ENCODE peak calls at places on chromosomes 11 and 22, in eight cellular contexts. A, N, G, M, P, S, L and J are unnamed samples.

GRCh38 chr11:63919267-63920125 is 2.5 kb upstream of the RCOR2 start:
- DNase-seq in G (peak), S (no peak), L (no peak), N (peak), A (no peak), P (no peak), M (peak), J (no peak)

GRCh38 chr11:92424281-92424680 is 199.7 kb downstream of the FAT3 start:
- DNase-seq in A (peak), P (no peak), N (no peak), L (no peak), G (peak), M (no peak), S (no peak), J (no peak)

GRCh38 chr11:12723410-12724297 is 49.4 kb downstream of the TEAD1 start:
- DNase-seq in G (peak), P (no peak), N (no peak), L (no peak), A (peak), S (peak), M (no peak), J (no peak)

GRCh38 chr11:9849384-9849783 is 185.5 kb downstream of the SWAP70 start:
- DNase-seq in S (no peak), G (no peak), N (no peak), A (no peak), P (no peak), L (no peak), M (no peak), J (no peak)

GRCh38 chr22:37229012-37229804 is 14.9 kb downstream of the RAC2 start:
- DNase-seq in M (no peak), N (no peak), A (peak), S (peak), L (no peak), G (peak), P (peak), J (peak)

GRCh38 chr11:117064275-117064674 is 34.0 kb downstream of the SIK3 start:
- DNase-seq in N (no peak), S (peak), M (no peak), P (no peak), L (no peak), G (peak), A (peak), J (no peak)

GRCh38 chr11:123253909-123254308 is 58.9 kb upstream of the CLMP start:
- DNase-seq in N (no peak), P (no peak), A (peak), L (no peak), G (peak), M (no peak), S (no peak), J (peak)

GRCh38 chr11:114166897-114167323 is 107.4 kb downstream of the ZBTB16 start:
- DNase-seq in S (peak), M (no peak), P (no peak), A (peak), N (no peak), L (peak), G (peak), J (peak)

GRCh38 chr22:29914165-29914564 is 31.2 kb downstream of the MTMR3 start:
- DNase-seq in S (peak), G (peak), A (peak), P (no peak), N (no peak), L (no peak), M (no peak), J (peak)

GRCh38 chr11:93547028-93547427 is 3.8 kb upstream of the SMCO4 start:
- DNase-seq in G (no peak), S (no peak), M (no peak), A (no peak), N (no peak), P (no peak), L (no peak), J (no peak)

GRCh38 chr11:35178862-35179261 is 39.9 kb downstream of the CD44 start:
- DNase-seq in A (peak), P (no peak), M (no peak), S (peak), G (no peak), N (no peak), L (no peak), J (no peak)

GRCh38 chr11:57779275-57779674 is 17.7 kb downstream of the CTNND1 start:
- DNase-seq in N (peak), G (peak), A (peak), S (peak), M (peak), P (no peak), L (no peak), J (no peak)

DNA sequence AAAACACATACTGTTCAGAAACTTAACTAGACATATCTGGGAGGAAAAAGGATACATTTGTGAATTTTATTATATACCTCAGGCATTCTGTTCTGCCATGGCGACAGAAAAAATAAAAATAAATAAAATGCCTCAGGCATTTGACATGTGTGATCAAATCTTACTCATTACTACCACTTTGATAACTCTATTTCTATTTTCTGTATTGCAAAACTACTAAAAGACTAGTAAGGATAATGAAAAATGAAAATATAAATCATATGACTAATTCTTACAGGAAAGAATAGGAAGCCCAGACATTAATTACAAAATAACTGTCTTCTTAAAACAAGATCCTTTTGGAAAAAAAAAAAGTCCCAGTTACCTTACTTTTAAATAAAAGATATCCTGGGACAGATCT is 5.3 kb downstream of the PICALM start:
- DNase-seq in A (no peak), G (no peak), N (no peak), L (no peak), M (no peak), P (no peak), S (peak), J (no peak)
- H3K4me3 ChIP-seq in A (no peak), G (no peak), N (no peak), L (no peak), M (peak), P (no peak), S (peak), J (no peak)

GRCh38 chr11:46345881-46346484 is 1.3 kb upstream of the DGKZ start:
- DNase-seq in G (no peak), S (peak), P (peak), L (no peak), N (no peak), M (no peak), A (no peak), J (no peak)
- H3K27ac ChIP-seq in G (no peak), S (no peak), P (peak), L (peak), N (no peak), M (no peak), A (no peak), J (no peak)

DNA sequence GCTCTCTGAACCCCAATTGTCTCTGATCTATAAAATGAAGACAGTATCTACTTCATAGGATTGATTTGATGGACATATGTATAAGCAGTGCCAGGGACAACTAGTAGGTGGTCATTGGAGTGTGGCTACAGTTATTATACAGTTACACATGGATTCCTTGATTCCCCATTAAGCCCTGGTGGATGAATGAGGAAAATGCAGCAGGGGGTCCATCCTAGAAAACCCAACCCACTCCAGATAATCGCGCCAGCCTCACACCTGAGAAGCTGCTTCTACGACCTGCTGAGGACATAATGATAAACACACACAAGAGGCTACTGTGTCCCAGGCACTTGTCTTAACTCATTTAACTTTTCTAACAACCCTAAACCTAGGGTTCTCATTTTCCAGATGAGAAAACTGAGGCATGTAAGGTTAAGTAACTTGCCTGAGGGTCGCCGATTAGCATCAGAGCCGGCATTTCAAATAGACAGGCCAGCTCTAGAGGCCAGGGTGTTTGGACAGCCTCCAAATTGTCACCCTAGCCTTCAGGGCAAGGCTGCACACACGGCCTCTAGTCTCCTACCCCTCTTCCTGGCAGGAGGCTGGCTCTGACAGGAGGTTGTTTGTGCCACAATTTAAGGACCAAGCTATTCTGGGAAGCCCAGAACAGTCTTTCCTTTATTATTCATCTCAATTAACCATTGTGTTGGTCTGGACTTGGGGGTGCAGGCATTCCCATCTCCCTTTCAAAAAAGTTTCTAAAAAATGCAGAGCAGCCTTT is 3.8 kb upstream of the C11orf91 start:
- DNase-seq in L (no peak), M (no peak), G (no peak), N (no peak), P (no peak), S (no peak), A (no peak), J (no peak)
- TF ChIP-seq CTCF in L (no peak), M (peak), G (no peak), N (no peak), P (no peak), S (peak), A (peak), J (peak)

GRCh38 chr22:47206185-47206584 is 443.7 kb downstream of the TBC1D22A start:
- DNase-seq in G (no peak), S (no peak), N (no peak), M (peak), L (no peak), A (no peak), P (no peak), J (no peak)
- H3K4me3 ChIP-seq in G (no peak), S (no peak), N (no peak), M (no peak), L (no peak), A (no peak), P (no peak), J (no peak)

GRCh38 chr22:24893341-24894070 is 53.0 kb downstream of the LHFPL7 start:
- DNase-seq in N (no peak), M (no peak), P (no peak), A (no peak), G (no peak), L (no peak), S (no peak), J (no peak)

GRCh38 chr22:24894998-24895397 is 51.5 kb downstream of the LHFPL7 start:
- DNase-seq in L (peak), M (no peak), P (no peak), A (no peak), G (peak), N (no peak), S (peak), J (no peak)

DNA sequence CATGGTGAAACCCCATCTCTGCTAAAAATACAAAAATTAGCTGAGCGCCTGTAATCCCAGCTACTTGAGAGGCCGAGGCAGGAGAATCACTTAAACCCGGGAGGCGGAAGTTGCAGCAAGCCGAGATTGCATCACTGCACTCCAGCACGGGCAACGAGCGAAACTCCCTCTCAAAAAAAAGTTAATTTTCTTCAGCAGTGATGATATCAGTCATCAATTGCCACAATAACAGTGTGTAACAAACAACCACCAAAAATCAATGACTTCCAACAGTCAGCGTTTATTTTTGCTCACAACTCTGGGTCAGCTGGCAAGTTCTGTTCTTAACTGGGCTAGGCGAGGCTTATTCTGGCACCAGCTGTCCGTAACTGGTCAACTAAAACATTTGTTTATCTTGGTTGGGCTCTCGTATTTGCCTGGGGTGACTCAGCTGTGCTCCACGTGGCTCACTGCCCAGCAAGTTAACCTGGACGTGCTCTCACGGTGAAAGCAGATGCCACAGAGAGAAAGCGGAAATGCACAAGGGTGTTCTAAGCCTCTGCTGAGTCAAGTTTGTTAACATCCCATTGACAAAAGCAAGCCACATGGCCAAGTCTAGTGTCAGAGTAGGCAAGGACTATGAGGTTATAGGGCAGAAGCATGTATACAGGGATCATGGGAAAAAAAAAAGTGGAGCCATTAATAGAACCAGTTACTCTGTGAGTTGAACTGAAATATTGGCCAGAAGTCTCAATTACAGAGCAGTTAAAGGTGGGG is 52.1 kb downstream of the LHFPL7 start:
- DNase-seq in P (no peak), S (peak), M (peak), A (peak), L (peak), G (peak), N (no peak), J (peak)
- H3K27ac ChIP-seq in P (peak), S (peak), M (no peak), A (no peak), L (peak), G (no peak), N (no peak), J (peak)

GRCh38 chr11:65254724-65255123 is 7.0 kb upstream of the POLA2 start:
- DNase-seq in N (no peak), A (peak), L (no peak), S (no peak), M (no peak), P (no peak), G (no peak), J (no peak)

GRCh38 chr11:65246506-65246905 is 15.3 kb upstream of the POLA2 start:
- DNase-seq in A (no peak), S (no peak), P (no peak), G (no peak), N (no peak), L (no peak), M (no peak), J (no peak)

DNA sequence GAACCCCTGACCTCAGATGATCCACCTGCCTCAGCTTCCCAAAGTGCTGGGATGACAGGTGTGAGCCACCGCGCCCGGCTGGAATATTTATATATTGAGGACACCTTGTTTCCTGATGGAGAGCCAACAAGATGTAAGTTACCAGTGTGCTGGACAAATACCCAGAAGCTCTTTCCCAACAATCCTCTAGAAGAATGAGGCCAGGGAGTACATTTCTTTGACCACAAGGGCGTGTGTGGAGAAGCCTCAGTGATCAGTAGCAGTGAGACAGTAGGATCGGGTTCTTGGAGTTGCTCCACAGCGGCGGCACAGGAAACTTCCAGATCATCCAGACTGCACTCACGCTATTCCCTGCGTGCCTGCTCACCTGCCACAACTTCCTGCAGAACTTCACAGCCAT is 10.3 kb upstream of the POLA2 start:
- DNase-seq in N (no peak), G (peak), M (no peak), P (no peak), S (no peak), A (peak), L (no peak), J (no peak)
- TF ChIP-seq CTCF in N (no peak), G (no peak), M (peak), P (no peak), S (no peak), A (no peak), L (no peak), J (no peak)

GRCh38 chr22:18070041-18070440 is 7.7 kb upstream of the PEX26 start:
- DNase-seq in N (no peak), P (no peak), L (no peak), S (no peak), G (no peak), M (no peak), A (no peak), J (no peak)

GRCh38 chr22:18068991-18069390 is 8.8 kb upstream of the PEX26 start:
- DNase-seq in N (no peak), P (no peak), L (no peak), M (no peak), G (no peak), S (no peak), A (no peak), J (no peak)

GRCh38 chr22:18071968-18072310 is 5.9 kb upstream of the PEX26 start:
- DNase-seq in P (peak), M (no peak), L (no peak), G (no peak), N (no peak), A (no peak), S (no peak), J (no peak)

GRCh38 chr22:18068381-18068988 is 9.3 kb upstream of the PEX26 start:
- DNase-seq in N (no peak), P (no peak), G (no peak), A (peak), L (no peak), M (no peak), S (no peak), J (no peak)

GRCh38 chr22:18070556-18071306 is 7.1 kb upstream of the PEX26 start:
- DNase-seq in P (peak), N (no peak), S (peak), M (no peak), A (no peak), L (no peak), G (no peak), J (no peak)
- H3K4me3 ChIP-seq in P (no peak), N (no peak), S (no peak), M (no peak), A (no peak), L (no peak), G (no peak), J (no peak)

DNA sequence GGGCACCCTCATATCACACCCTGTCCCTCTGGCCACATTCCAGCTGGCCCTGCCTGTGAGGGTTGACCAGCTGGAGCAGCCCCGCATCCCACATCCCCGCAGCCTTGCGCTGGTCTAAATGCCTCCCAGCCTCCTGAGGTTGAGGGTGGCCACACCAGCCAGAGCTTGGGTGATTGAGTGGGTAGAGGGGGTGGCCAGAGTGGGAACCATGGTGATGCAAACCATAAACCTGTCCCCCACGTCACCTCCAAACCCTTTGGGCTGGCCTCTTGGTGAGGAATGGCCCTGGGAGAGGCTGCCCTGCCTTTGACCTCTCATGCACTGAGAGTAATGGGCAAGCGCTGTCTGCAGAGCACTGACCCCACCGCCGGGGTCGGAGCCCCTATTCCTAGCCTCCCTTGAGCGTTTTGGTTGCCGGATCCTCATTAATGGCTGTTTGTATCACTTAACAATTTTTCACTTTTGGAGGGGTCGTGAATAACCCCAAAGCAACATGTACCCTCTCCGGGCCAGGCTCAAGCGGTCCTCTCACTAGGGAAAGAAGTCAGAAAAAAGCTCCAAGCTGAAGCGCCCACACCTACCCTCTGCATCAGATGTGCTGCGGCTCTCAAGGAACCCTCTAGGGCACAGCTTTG is 16.0 kb upstream of the KCNQ1OT1 start:
- DNase-seq in A (no peak), M (no peak), L (no peak), G (no peak), P (no peak), S (no peak), N (no peak), J (no peak)
- H3K27ac ChIP-seq in A (no peak), M (no peak), L (peak), G (peak), P (no peak), S (no peak), N (no peak), J (no peak)